ENCODE peak calls at places on chromosomes 11 and 22, in ten cellular contexts. W, T, L, U, F, H, D, B, V and K are unnamed samples. For H3K4me1, the result is how much of the 10 kb centered on the place peaks cover.

GRCh38 chr11:66579017-66579606 is 10.7 kb upstream of the CTSF start:
- DNase-seq in W (peak), T (peak), L (peak), U (peak), F (peak), H (no peak), D (peak), B (peak), V (peak), K (peak)

GRCh38 chr11:44301856-44302231 is 8.1 kb downstream of the ALX4 start:
- DNase-seq in W (no peak), T (peak), L (no peak), U (no peak), F (no peak), H (no peak), D (peak), B (no peak), V (no peak), K (no peak)

GRCh38 chr11:61774441-61774840 is 18.0 kb downstream of the TMEM258 start:
- DNase-seq in W (no peak), T (no peak), L (no peak), U (no peak), F (no peak), H (no peak), D (no peak), B (no peak), V (no peak), K (no peak)

GRCh38 chr11:83666149-83666548 is 380.0 kb upstream of the CCDC90B start:
- DNase-seq in W (no peak), T (no peak), L (no peak), U (no peak), F (no peak), H (no peak), D (no peak), B (no peak), V (no peak), K (no peak)

GRCh38 chr22:45671051-45671782 is 417 bp upstream of the ATXN10 start:
- DNase-seq in W (peak), T (peak), L (no peak), U (peak), F (no peak), H (no peak), D (no peak), B (no peak), V (no peak), K (peak)

GRCh38 chr11:134521452-134522289 is 109.6 kb upstream of the B3GAT1 start:
- DNase-seq in W (no peak), T (no peak), L (peak), U (no peak), F (peak), H (no peak), D (no peak), B (no peak), V (no peak), K (no peak)

GRCh38 chr11:78419327-78419726 is 1.7 kb upstream of the GAB2 start:
- DNase-seq in W (peak), T (peak), L (peak), U (peak), F (no peak), H (no peak), D (peak), B (peak), V (peak), K (no peak)

GRCh38 chr11:126210871-126211235 is 597 bp downstream of the RPUSD4 start:
- DNase-seq in W (no peak), T (peak), L (no peak), U (no peak), F (no peak), H (no peak), D (no peak), B (no peak), V (no peak), K (peak)

GRCh38 chr11:103618532-103618931 is 417.9 kb upstream of the DDI1 start:
- DNase-seq in W (no peak), T (peak), L (no peak), U (no peak), F (no peak), H (no peak), D (no peak), B (no peak), V (no peak), K (no peak)

GRCh38 chr11:40513281-40513680 is 946.2 kb downstream of the LRRC4C start:
- DNase-seq in W (no peak), T (no peak), L (no peak), U (no peak), F (no peak), H (no peak), D (no peak), B (no peak), V (no peak), K (no peak)

GRCh38 chr11:68840661-68841653 is 759 bp downstream of the CPT1A start:
- DNase-seq in W (peak), T (peak), L (peak), U (peak), F (peak), H (no peak), D (peak), B (peak), V (no peak), K (peak)

GRCh38 chr11:630871-631270 is 3.9 kb upstream of the SCT start:
- DNase-seq in W (no peak), T (no peak), L (no peak), U (no peak), F (no peak), H (no peak), D (no peak), B (no peak), V (no peak), K (no peak)

GRCh38 chr11:122020902-122021301 is 95.1 kb downstream of the BLID start:
- DNase-seq in W (no peak), T (peak), L (no peak), U (no peak), F (no peak), H (no peak), D (peak), B (peak), V (no peak), K (peak)

GRCh38 chr11:69948256-69949141 is 129.3 kb upstream of the FGF3 start:
- DNase-seq in W (peak), T (peak), L (no peak), U (peak), F (peak), H (no peak), D (peak), B (no peak), V (no peak), K (no peak)

GRCh38 chr22:32702421-32702820 is 99.1 kb upstream of the TIMP3 start:
- DNase-seq in W (no peak), T (no peak), L (no peak), U (no peak), F (no peak), H (no peak), D (no peak), B (no peak), V (no peak), K (no peak)

DNA sequence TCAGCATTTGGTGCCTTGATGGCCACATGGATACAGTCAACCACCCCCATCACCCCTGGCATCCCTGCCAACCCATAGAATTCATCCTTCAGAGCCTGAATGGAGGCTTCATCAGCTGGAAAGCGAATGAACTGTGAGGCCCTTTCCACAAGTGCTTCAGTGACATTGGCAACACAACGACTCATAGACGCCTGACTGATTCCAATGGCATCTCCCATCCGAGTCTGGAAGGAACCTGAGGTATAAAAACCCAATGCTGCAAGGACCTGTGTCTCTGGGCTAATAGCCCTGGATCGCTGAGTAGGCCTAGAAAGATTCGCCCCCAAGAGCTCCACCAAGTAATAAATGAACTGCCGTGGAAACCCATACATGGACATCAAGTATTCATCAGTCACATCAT is 1.3 kb downstream of the HARBI1 start:
- DNase-seq in W (no peak), T (peak), L (no peak), U (no peak), F (no peak), H (no peak), D (peak), B (no peak), V (no peak), K (no peak)
- H3K4me1 ChIP-seq in W (half or more), T (under half), L (under half), U (under half), F (under half), H (under half), D (under half), B (under half), V (under half), K (under half)

DNA sequence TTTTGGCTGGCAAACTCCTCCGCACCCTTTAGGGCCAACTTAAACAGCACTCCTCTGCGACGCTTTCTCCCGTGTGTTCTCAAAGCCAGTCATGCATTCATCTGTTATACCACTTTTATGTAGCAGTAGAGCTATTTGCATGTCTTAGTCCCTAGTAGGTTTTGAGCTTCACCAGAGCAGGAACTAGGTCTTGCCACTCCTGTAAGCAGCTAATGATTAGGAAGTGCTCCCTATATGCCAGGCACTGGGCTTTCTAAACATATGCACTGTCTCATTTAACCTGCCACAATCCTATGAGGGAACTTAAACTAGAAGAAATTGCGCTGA is 180.8 kb downstream of the DBX1 start:
- DNase-seq in W (no peak), T (no peak), L (no peak), U (no peak), F (no peak), H (no peak), D (no peak), B (no peak), V (no peak), K (no peak)
- H3K4me3 ChIP-seq in W (no peak), T (no peak), L (no peak), U (no peak), F (no peak), H (no peak), D (no peak), B (no peak), V (no peak), K (no peak)

GRCh38 chr11:24949406-24949805 is 452.6 kb downstream of the LUZP2 start:
- DNase-seq in W (no peak), T (no peak), L (no peak), U (no peak), F (no peak), H (no peak), D (peak), B (no peak), V (no peak), K (no peak)
- H3K4me1 ChIP-seq in W (under half), T (under half), L (under half), U (under half), F (under half), H (under half), D (under half), B (under half), V (under half), K (under half)

DNA sequence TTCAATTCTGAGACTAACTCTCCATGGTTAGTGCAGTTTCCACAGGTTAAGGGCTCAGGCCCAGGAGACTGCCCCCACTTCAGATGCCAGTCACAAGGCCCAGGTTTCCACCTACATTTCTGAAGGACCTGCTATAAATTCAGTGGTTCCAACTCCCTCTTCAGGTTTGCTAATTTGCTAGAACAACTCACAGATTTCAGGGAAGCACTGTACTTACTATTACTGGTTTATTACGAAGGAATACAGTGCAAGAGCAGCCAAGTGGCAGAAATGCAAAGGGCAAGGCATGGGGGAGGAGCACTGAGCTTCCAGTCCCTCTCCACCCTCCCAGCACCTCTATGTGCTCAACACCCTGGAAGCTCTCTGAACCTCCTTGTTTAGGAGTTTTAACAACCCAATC is 39.3 kb upstream of the SPON1 start:
- DNase-seq in W (no peak), T (no peak), L (no peak), U (no peak), F (no peak), H (no peak), D (peak), B (peak), V (no peak), K (no peak)
- H3K4me3 ChIP-seq in W (no peak), T (no peak), L (no peak), U (no peak), F (no peak), H (no peak), D (peak), B (no peak), V (no peak), K (no peak)

GRCh38 chr11:4105916-4106315 is 11.3 kb downstream of the RRM1 start:
- DNase-seq in W (no peak), T (no peak), L (no peak), U (no peak), F (no peak), H (no peak), D (no peak), B (no peak), V (no peak), K (no peak)
- H3K4me1 ChIP-seq in W (under half), T (under half), L (under half), U (under half), F (under half), H (under half), D (under half), B (under half), V (under half), K (under half)